ENCODE peak calls at places on chromosome 7, in four cellular contexts. R, D, Y and K are unnamed samples.

GRCh38 chr7:85833071-85833470 is 646.2 kb upstream of the SEMA3D start:
- DNase-seq in R (no peak), D (peak), Y (no peak), K (no peak)

GRCh38 chr7:44232900-44233715 is 32.3 kb downstream of the YKT6 start:
- DNase-seq in R (no peak), D (no peak), Y (no peak), K (no peak)

GRCh38 chr7:151017953-151018420 is 6.3 kb downstream of the ATG9B start:
- DNase-seq in Y (peak), D (no peak), R (peak), K (peak)

GRCh38 chr7:151179287-151179860 is 7.7 kb downstream of the ASB10 start:
- DNase-seq in D (no peak), R (no peak), Y (no peak), K (no peak)

GRCh38 chr7:73885975-73886798 is 25.2 kb downstream of the TMEM270 start:
- DNase-seq in D (peak), R (peak), Y (no peak), K (peak)

GRCh38 chr7:105621617-105622016 is 40.3 kb upstream of the EFCAB10 start:
- DNase-seq in D (peak), R (peak), Y (no peak), K (peak)

GRCh38 chr7:98551541-98552273 is 65.4 kb upstream of the NPTX2 start:
- DNase-seq in D (no peak), Y (no peak), R (no peak), K (no peak)

GRCh38 chr7:130486114-130486962 is 5.5 kb upstream of the MEST start:
- DNase-seq in D (no peak), Y (peak), R (no peak), K (no peak)

GRCh38 chr7:149822353-149822943 is 15.7 kb upstream of the ZNF862 start:
- DNase-seq in Y (no peak), D (no peak), R (no peak), K (no peak)

GRCh38 chr7:134885967-134886352 is 100.3 kb upstream of the AGBL3 start:
- DNase-seq in D (peak), R (no peak), Y (no peak), K (no peak)

GRCh38 chr7:96982586-96982985 is 22.8 kb upstream of the DLX6 start:
- DNase-seq in R (no peak), D (no peak), Y (no peak), K (no peak)

GRCh38 chr7:16223963-16224707 is 197.2 kb downstream of the CRPPA start:
- DNase-seq in R (no peak), Y (peak), D (no peak), K (no peak)

GRCh38 chr7:52741670-52742069 is 293.8 kb upstream of the POM121L12 start:
- DNase-seq in Y (no peak), R (no peak), D (no peak), K (no peak)

GRCh38 chr7:139870406-139870805 is 41.3 kb downstream of the TBXAS1 start:
- DNase-seq in D (no peak), R (no peak), Y (no peak), K (no peak)

GRCh38 chr7:85554294-85554877 is 367.5 kb upstream of the SEMA3D start:
- DNase-seq in D (peak), R (no peak), Y (peak), K (no peak)

GRCh38 chr7:26078437-26079362 is 73.3 kb upstream of the NFE2L3 start:
- DNase-seq in Y (peak), D (no peak), R (peak), K (peak)

GRCh38 chr7:131338173-131338572 is 10.5 kb downstream of the MKLN1 start:
- DNase-seq in Y (no peak), R (no peak), D (no peak), K (no peak)

GRCh38 chr7:26156454-26157365 is 4.7 kb downstream of the NFE2L3 start:
- DNase-seq in Y (peak), D (peak), R (no peak), K (no peak)

GRCh38 chr7:157347217-157347904 is 10.6 kb downstream of the DNAJB6 start:
- DNase-seq in Y (no peak), D (peak), R (no peak), K (no peak)

GRCh38 chr7:116988363-116988989 is 35.2 kb downstream of the ST7 start:
- DNase-seq in R (no peak), Y (no peak), D (no peak), K (no peak)

GRCh38 chr7:106947244-106947728 is 82.2 kb downstream of the PIK3CG start:
- DNase-seq in D (peak), R (no peak), Y (peak), K (no peak)

GRCh38 chr7:83011954-83012353 is 150.7 kb downstream of the PCLO start:
- DNase-seq in R (no peak), Y (no peak), D (no peak), K (no peak)

GRCh38 chr7:127976056-127976455 is 55.2 kb downstream of the LRRC4 start:
- DNase-seq in Y (no peak), D (no peak), R (no peak), K (no peak)

GRCh38 chr7:28685660-28686417 is 272.3 kb downstream of the TRIL start:
- DNase-seq in D (peak), Y (peak), R (peak), K (peak)

GRCh38 chr7:44762300-44762699 is 13.7 kb downstream of the ZMIZ2 start:
- DNase-seq in Y (no peak), R (no peak), D (no peak), K (no peak)

GRCh38 chr7:40059057-40059456 is 75.4 kb downstream of the MPLKIP start:
- DNase-seq in D (no peak), Y (no peak), R (no peak), K (no peak)

GRCh38 chr7:44884553-44885393 is 557 bp downstream of the PURB start:
- DNase-seq in Y (peak), D (peak), R (peak), K (peak)

GRCh38 chr7:148802101-148802493 is 82.0 kb downstream of the EZH2 start:
- DNase-seq in Y (no peak), R (no peak), D (no peak), K (no peak)

GRCh38 chr7:31776616-31777015 is 89.6 kb downstream of the PPP1R17 start:
- DNase-seq in Y (no peak), D (peak), R (no peak), K (no peak)

GRCh38 chr7:112550468-112551060 is 69.8 kb downstream of the LSMEM1 start:
- DNase-seq in R (no peak), Y (peak), D (peak), K (no peak)

GRCh38 chr7:3233301-3233700 is 67.8 kb upstream of the SDK1 start:
- DNase-seq in R (no peak), D (no peak), Y (no peak), K (no peak)

GRCh38 chr7:67825356-67825755 is 828.7 kb downstream of the TYW1 start:
- DNase-seq in D (no peak), R (no peak), Y (no peak), K (no peak)

GRCh38 chr7:22801907-22802306 is 20.7 kb downstream of the TOMM7 start:
- DNase-seq in Y (no peak), R (no peak), D (no peak), K (no peak)

GRCh38 chr7:289209-289755 is 688 bp upstream of the FOXL3 start:
- DNase-seq in R (no peak), D (no peak), Y (no peak), K (no peak)

GRCh38 chr7:20929199-20929598 is 142.5 kb upstream of the SP8 start:
- DNase-seq in D (no peak), Y (no peak), R (no peak), K (no peak)

GRCh38 chr7:106249488-106249887 is 35.3 kb downstream of the NAMPT start:
- DNase-seq in D (no peak), Y (no peak), R (no peak), K (no peak)

GRCh38 chr7:37534893-37535610 is 86.4 kb upstream of the ELMO1 start:
- DNase-seq in D (no peak), Y (no peak), R (no peak), K (no peak)